ENCODE peak calls at places on chromosomes 1 and 21, in six cellular contexts. O is body of pancreas, W is BE2C, D is tibial nerve, P is gastrocnemius medialis, A is upper lobe of right lung. R is an unnamed sample. For H3K9me3, the result is how much of the 10 kb centered on the place peaks cover.

GRCh38 chr1:58854576-58854975 is 70.7 kb upstream of the JUN start:
- DNase-seq in O (no peak), W (no peak), D (no peak), P (no peak), A (no peak), R (peak)

GRCh38 chr1:227532019-227532619 is 31.2 kb upstream of the ZNF678 start:
- DNase-seq in O (no peak), W (no peak), D (no peak), P (no peak), A (no peak), R (no peak)

GRCh38 chr21:43608664-43609063 is 50.6 kb downstream of the HSF2BP start:
- DNase-seq in O (no peak), W (no peak), D (no peak), P (no peak), A (no peak), R (no peak)

GRCh38 chr1:103917771-103918170 is 168.1 kb downstream of the AMY1C start:
- DNase-seq in O (no peak), W (no peak), D (no peak), P (no peak), A (no peak), R (no peak)

GRCh38 chr1:39085174-39085573 is 59.0 kb downstream of the NDUFS5 start:
- DNase-seq in O (no peak), W (no peak), D (no peak), P (no peak), A (no peak), R (no peak)

GRCh38 chr1:6178751-6179563 is 1.2 kb downstream of the CHD5 start:
- DNase-seq in O (no peak), W (no peak), D (no peak), P (no peak), A (peak), R (no peak)

GRCh38 chr1:244326757-244327156 is 125.0 kb downstream of the ADSS2 start:
- DNase-seq in O (no peak), W (no peak), D (no peak), P (no peak), A (no peak), R (no peak)

GRCh38 chr1:110086959-110087358 is 16.5 kb upstream of the ALX3 start:
- DNase-seq in O (peak), W (no peak), D (no peak), P (no peak), A (no peak), R (no peak)

GRCh38 chr21:23939369-23940065 is 1667.8 kb downstream of the MRPL39 start:
- DNase-seq in O (no peak), W (no peak), D (no peak), P (no peak), A (no peak), R (no peak)

GRCh38 chr1:182175340-182176068 is 114.0 kb upstream of the ZNF648 start:
- DNase-seq in O (peak), W (no peak), D (no peak), P (no peak), A (peak), R (no peak)

GRCh38 chr21:45857761-45858160 is 123.8 kb upstream of the COL6A1 start:
- DNase-seq in O (no peak), W (no peak), D (no peak), P (no peak), A (no peak), R (no peak)

GRCh38 chr1:201384406-201384782 is 6.9 kb upstream of the TNNT2 start:
- DNase-seq in O (no peak), W (no peak), D (no peak), P (no peak), A (no peak), R (no peak)

GRCh38 chr1:38578444-38578951 is 281.1 kb downstream of the RRAGC start:
- DNase-seq in O (no peak), W (no peak), D (no peak), P (no peak), A (peak), R (no peak)

GRCh38 chr1:235011064-235011598 is 117.5 kb downstream of the TOMM20 start:
- DNase-seq in O (no peak), W (no peak), D (no peak), P (no peak), A (no peak), R (peak)

DNA sequence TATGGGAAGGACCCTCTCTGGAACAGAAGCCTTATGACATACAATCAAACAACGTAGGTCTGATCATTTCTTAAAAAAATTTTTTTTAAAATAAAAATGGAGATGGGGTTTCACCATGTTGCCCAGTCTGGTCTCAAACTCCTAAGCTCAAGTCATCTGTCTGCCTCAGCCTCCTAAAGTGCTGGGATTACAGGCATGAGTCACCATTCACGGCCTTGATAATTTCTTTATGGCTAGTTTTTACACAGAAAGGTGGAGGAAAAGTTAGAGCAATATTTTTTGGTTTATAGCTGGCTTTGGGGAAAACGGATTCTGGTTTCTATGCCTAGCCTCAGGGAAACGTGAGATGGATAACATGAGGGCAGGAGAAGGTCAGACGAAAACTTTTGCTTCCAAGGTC is 70.0 kb upstream of the B3GALT5 start:
- DNase-seq in O (no peak), W (no peak), D (no peak), P (no peak), A (no peak), R (no peak)
- H3K9me3 ChIP-seq in O (under half), W (under half), D (under half), P (under half), A (under half), R (under half)

DNA sequence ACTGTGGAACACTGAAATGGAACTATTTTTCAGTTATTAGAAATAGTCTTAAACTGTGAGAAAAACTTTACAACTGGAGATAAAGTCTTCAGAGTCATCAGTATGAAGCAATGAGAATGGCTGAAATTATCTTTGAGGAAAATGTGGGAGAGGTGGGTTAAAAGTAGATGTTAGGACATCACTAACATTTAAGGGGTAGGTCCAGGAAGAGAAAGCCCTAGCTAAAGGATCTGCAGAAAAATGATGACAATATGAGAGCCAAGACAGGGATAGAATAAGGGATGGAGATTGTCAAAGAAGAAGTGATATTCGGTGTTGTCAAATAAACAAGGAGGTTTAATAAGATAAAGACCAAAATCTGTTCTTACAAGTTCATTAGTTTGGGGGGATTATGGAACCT is 123.3 kb upstream of the GPR52 start:
- DNase-seq in O (no peak), W (no peak), D (no peak), P (no peak), A (no peak), R (no peak)
- H3K9me3 ChIP-seq in O (under half), W (under half), D (under half), P (under half), A (under half), R (under half)

GRCh38 chr1:229869225-229869624 is 197.8 kb upstream of the GALNT2 start:
- DNase-seq in O (no peak), W (no peak), D (no peak), P (no peak), A (no peak), R (no peak)
- H3K9me3 ChIP-seq in O (under half), W (under half), D (under half), P (under half), A (under half), R (under half)

GRCh38 chr1:180731131-180731530 is 99.3 kb downstream of the XPR1 start:
- DNase-seq in O (no peak), W (no peak), D (no peak), P (no peak), A (no peak), R (no peak)
- H3K9me3 ChIP-seq in O (under half), W (under half), D (under half), P (under half), A (under half), R (under half)

GRCh38 chr1:152111515-152111968 is 3.7 kb downstream of the TCHH start:
- DNase-seq in O (peak), W (peak), D (no peak), P (no peak), A (no peak), R (no peak)
- H3K9me3 ChIP-seq in O (under half), W (under half), D (under half), P (under half), A (under half), R (under half)

GRCh38 chr21:9839011-9839661 is 682.2 kb upstream of the TPTE start:
- DNase-seq in O (no peak), W (no peak), D (no peak), P (no peak), A (peak), R (no peak)

DNA sequence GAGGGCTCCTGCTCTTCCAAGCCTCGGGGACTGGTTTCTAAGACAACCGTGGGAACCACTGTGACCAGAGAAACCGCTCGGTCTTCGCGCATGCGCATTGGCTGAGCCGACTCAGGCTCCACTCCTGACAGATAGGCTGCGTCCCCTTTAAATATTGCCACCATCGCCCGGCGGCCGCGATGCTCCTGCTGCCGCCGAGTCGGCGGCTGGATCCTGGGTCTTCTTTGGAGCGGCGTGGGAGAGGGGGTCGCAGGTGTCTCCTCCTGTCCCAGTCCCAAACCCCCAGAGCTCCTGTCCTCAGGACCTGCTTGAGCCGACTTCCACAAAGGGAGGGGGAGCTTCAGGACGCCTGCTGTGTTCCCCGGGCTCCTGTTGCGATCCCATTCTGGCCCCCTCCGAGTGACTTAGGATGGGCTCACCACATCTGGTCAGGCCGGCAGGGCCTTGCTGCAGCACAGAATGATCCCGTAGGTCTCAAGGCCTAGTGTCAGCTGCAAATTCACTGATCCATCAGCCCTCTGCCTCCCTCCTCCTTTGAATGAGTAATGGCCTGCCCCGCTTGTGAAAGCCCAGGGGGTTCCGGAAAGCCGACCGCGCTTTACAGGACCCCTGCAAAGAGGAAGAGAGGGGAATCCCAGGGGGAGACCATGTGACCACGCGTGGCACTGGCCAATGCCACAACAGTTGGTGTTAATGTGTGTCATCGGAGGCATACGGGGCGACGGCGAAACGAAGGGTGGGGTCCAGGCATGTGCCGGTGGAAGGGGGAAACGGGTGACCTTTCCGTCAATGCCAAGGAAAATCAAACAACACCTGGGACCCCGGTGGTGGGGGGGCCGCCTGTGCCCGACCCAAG is 683.2 kb upstream of the TPTE start:
- DNase-seq in O (no peak), W (no peak), D (no peak), P (no peak), A (peak), R (no peak)
- H3K9me3 ChIP-seq in O (under half), W (under half), D (under half), P (under half), A (under half), R (under half)

DNA sequence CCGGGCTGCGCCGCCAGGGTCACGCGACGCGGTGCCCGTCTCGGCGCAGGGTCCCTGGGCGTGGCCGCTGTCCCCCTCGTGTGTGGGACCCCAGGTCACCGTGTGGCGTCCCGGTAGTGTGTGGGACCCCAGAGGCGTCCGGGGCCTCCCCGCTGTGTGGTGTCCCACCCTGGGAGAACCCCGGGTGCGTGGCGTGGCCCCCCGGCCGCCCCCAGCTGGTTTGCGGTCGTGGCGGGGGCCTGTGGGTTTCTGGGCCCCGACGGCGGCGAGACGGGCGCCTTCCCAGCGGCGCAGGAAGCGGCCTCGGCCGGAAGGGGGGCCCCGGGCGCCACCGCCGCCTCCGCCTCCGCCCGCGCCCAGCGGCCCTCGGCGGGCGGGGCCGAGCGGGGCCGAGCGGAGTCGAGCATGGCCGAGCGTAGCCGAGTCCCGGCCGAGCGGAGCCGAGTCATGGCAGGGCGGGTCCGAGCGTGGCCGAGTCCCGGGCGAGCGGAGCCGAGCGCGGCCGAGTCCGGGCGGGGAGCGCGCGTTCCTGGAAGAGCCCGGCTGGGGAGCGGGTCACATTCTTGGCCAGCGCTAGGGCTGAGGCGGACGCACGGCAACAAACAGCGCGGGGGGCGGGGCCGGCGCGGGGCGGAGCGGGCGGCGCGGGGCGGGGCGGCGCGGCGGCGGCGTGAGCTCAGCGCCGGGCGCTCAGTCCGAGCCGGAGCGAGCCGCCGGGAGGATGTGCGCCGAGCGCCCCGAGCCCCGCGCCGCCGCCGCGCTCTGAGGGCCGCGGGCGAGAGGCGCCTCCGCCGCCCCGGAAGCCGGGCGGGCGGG is 570 bp upstream of the SKI start:
- DNase-seq in O (peak), W (peak), D (peak), P (peak), A (peak), R (peak)
- H3K9me3 ChIP-seq in O (under half), W (under half), D (under half), P (under half), A (under half), R (under half)

DNA sequence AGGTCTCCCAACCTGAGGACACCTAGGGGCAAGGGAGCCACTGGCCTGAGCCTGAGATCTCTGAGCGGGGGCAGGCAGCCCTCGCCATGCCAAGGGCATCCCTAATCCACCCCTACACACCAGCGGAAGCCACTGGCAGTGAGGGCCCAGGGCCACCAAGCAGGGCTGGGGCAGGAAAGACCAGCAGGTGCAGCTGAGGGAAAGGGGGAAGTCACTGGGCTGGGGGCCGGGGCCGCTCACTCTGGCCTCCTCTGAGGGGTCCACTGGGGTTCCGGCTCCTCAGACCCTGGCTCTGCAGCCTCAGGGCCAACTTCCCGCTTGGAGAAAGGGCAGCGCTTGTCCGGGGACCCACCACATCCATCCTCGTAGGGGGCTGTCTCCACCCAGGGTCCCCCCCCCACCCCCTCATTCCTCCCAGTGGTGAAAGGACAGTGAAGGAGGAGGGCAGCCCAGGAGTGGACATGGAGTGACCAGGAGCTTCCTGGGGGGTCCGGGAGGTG is 42.5 kb upstream of the ACTRT2 start:
- DNase-seq in O (no peak), W (no peak), D (no peak), P (no peak), A (peak), R (no peak)
- H3K9me3 ChIP-seq in O (under half), W (under half), D (under half), P (under half), A (under half), R (under half)